ENCODE peak calls at places on chromosomes 6 and 20, in six cellular contexts. S is WTC11; H is stimulated activated CD4-positive, alpha-beta T cell treated with anti-CD3 and anti-CD28 coated beads, Interleukin-1b, Interleukin-23, amount 100 ng/mL, for 1 hour; X is choroid plexus epithelial cell; T is progenitor cell of endocrine pancreas; L is lower lobe of right lung. K is an unnamed sample.

GRCh38 chr6:165568326-165568725 is 94.7 kb downstream of the PDE10A start:
- DNase-seq in S (no peak), H (no peak), X (no peak), T (no peak), L (no peak), K (no peak)

GRCh38 chr6:149128489-149129145 is 188.9 kb upstream of the TAB2 start:
- DNase-seq in S (no peak), H (no peak), X (peak), T (no peak), L (no peak), K (no peak)

GRCh38 chr20:17966432-17967312 is 1.9 kb downstream of the SNX5 start:
- DNase-seq in S (no peak), H (no peak), X (peak), T (no peak), L (no peak), K (no peak)

GRCh38 chr6:154981071-154981373 is 14.1 kb upstream of the TIAM2 start:
- DNase-seq in S (no peak), H (no peak), X (no peak), T (no peak), L (no peak), K (no peak)

GRCh38 chr20:19735446-19735845 is 22.6 kb upstream of the RIN2 start:
- DNase-seq in S (no peak), H (no peak), X (peak), T (no peak), L (no peak), K (no peak)

GRCh38 chr6:21166754-21167153 is 426.8 kb upstream of the SOX4 start:
- DNase-seq in S (no peak), H (no peak), X (no peak), T (no peak), L (no peak), K (no peak)

GRCh38 chr20:3204124-3204794 is at the start of gene DDRGK1:
- DNase-seq in S (peak), H (peak), X (peak), T (peak), L (peak), K (peak)

GRCh38 chr6:149409617-149410016 is 9.6 kb downstream of the SUMO4 start:
- DNase-seq in S (no peak), H (no peak), X (no peak), T (no peak), L (no peak), K (no peak)

GRCh38 chr6:30555428-30556005 is 772 bp downstream of the GNL1 start:
- DNase-seq in S (peak), H (no peak), X (peak), T (peak), L (peak), K (no peak)

GRCh38 chr6:121237859-121238258 is 96.4 kb downstream of the TBC1D32 start:
- DNase-seq in S (no peak), H (no peak), X (no peak), T (no peak), L (no peak), K (no peak)

GRCh38 chr6:39197521-39198500 is 31.5 kb downstream of the KCNK5 start:
- DNase-seq in S (no peak), H (no peak), X (no peak), T (no peak), L (no peak), K (peak)

GRCh38 chr20:64086801-64087200 is 2.6 kb upstream of the LKAAEAR1 start:
- DNase-seq in S (no peak), H (no peak), X (no peak), T (no peak), L (no peak), K (no peak)

GRCh38 chr6:22785036-22785435 is 215.7 kb downstream of the HDGFL1 start:
- DNase-seq in S (no peak), H (no peak), X (peak), T (no peak), L (no peak), K (no peak)

GRCh38 chr6:158642097-158642601 is 2.4 kb downstream of the DYNLT1 start:
- DNase-seq in S (no peak), H (no peak), X (peak), T (no peak), L (no peak), K (no peak)

GRCh38 chr6:73585566-73586415 is 65.0 kb upstream of the EEF1A1 start:
- DNase-seq in S (no peak), H (no peak), X (peak), T (no peak), L (no peak), K (peak)

GRCh38 chr6:2891768-2892170 is 11.3 kb downstream of the SERPINB9 start:
- DNase-seq in S (no peak), H (peak), X (no peak), T (no peak), L (no peak), K (peak)

GRCh38 chr6:2807342-2808090 is 34.1 kb downstream of the SERPINB1 start:
- DNase-seq in S (no peak), H (no peak), X (no peak), T (no peak), L (no peak), K (no peak)

GRCh38 chr20:34110025-34111013 is 1.7 kb downstream of the EIF2S2 start:
- DNase-seq in S (no peak), H (no peak), X (peak), T (no peak), L (no peak), K (no peak)

GRCh38 chr6:87700729-87701675 is 1.0 kb downstream of the AKIRIN2 start:
- DNase-seq in S (no peak), H (no peak), X (peak), T (peak), L (peak), K (peak)

GRCh38 chr20:38369387-38369786 is 23.1 kb downstream of the LBP start:
- DNase-seq in S (no peak), H (no peak), X (peak), T (no peak), L (no peak), K (no peak)

GRCh38 chr6:55916188-55916587 is 40.8 kb upstream of the BMP5 start:
- DNase-seq in S (no peak), H (no peak), X (peak), T (no peak), L (no peak), K (no peak)